ENCODE peak calls at places on chromosomes 2 and 18, in four cellular contexts. U, M, X and W are unnamed samples.
A peak's percentile ranks its signal among the peaks of the same experiment; 100 is the strongest.

GRCh38 chr2:136384541-136385303 is 266.8 kb upstream of the CXCR4 start:
- DNase-seq in U (no peak), M (no peak), X (peak; percentile 63), W (peak; percentile 27)

GRCh38 chr2:165953306-165953654 is 296 bp downstream of the TTC21B start:
- DNase-seq in U (no peak), M (no peak), X (no peak), W (no peak)

GRCh38 chr2:197071213-197071612 is 144.7 kb upstream of the PGAP1 start:
- DNase-seq in U (no peak), M (no peak), X (no peak), W (no peak)

GRCh38 chr2:219457784-219458369 is 23.2 kb downstream of the SPEG start:
- DNase-seq in U (no peak), M (no peak), X (no peak), W (no peak)

GRCh38 chr2:28610583-28611201 is 114.8 kb downstream of the PLB1 start:
- DNase-seq in U (no peak), M (no peak), X (no peak), W (peak; percentile 54)

GRCh38 chr2:150028337-150028736 is 440.8 kb upstream of the MMADHC start:
- DNase-seq in U (no peak), M (no peak), X (no peak), W (no peak)

GRCh38 chr2:119482481-119483394 is 41.5 kb downstream of the SCTR start:
- DNase-seq in U (no peak), M (peak; percentile 80), X (no peak), W (no peak)

GRCh38 chr2:168196764-168197180 is 50.6 kb downstream of the STK39 start:
- DNase-seq in U (no peak), M (no peak), X (no peak), W (no peak)

GRCh38 chr18:61546598-61546997 is 213.4 kb downstream of the CDH20 start:
- DNase-seq in U (no peak), M (no peak), X (no peak), W (no peak)

GRCh38 chr18:37476182-37476581 is 89.4 kb downstream of the CELF4 start:
- DNase-seq in U (peak; percentile 34), M (no peak), X (no peak), W (peak; percentile 19)

GRCh38 chr2:106956879-106957278 is 70.9 kb upstream of the ST6GAL2 start:
- DNase-seq in U (no peak), M (no peak), X (no peak), W (no peak)

GRCh38 chr2:242063364-242064249 is 194.1 kb downstream of the RTP5 start:
- DNase-seq in U (no peak), M (no peak), X (no peak), W (no peak)

GRCh38 chr18:8786766-8787670 is 81.7 kb downstream of the MTCL1 start:
- DNase-seq in U (peak; percentile 43), M (no peak), X (no peak), W (peak; percentile 44)

GRCh38 chr18:8003878-8004675 is 437.0 kb downstream of the PTPRM start:
- DNase-seq in U (no peak), M (no peak), X (no peak), W (no peak)

GRCh38 chr2:10951558-10952414 is 40.1 kb downstream of the KCNF1 start:
- DNase-seq in U (no peak), M (no peak), X (no peak), W (no peak)